ENCODE peak calls at places on chromosomes 5 and 9, in ten cellular contexts. I is natural killer cell, Q is COR-L47, X is neural crest cell, V is endothelial cell, P is ecto neural progenitor cell, N is osteocyte, O is PC-9, S is amniotic epithelial cell, D is activated T-cell treated with anti-CD3 and anti-CD28 coated beads for 1 hour. K is an unnamed sample.

GRCh38 chr5:139985733-139986132 is 57.4 kb downstream of the NRG2 start:
- DNase-seq in N (no peak), X (no peak), O (peak; percentile 82), S (peak; percentile 29), P (no peak), V (no peak), I (no peak), Q (no peak), D (no peak), K (no peak)

GRCh38 chr9:137227057-137227852 is at the start of gene RNF224:
- DNase-seq in P (peak; percentile 88), O (peak; percentile 88), S (peak; percentile 68), X (peak; percentile 81), I (peak; percentile 72), N (peak; percentile 91), Q (peak; percentile 75), D (peak; percentile 74), V (peak; percentile 84), K (peak; percentile 82)

GRCh38 chr9:38227061-38227540 is 158.1 kb upstream of the SHB start:
- DNase-seq in X (no peak), V (peak; percentile 35), Q (peak; percentile 87), N (peak; percentile 87), P (peak; percentile 69), I (peak; percentile 76), O (peak; percentile 96), D (peak; percentile 44), S (peak; percentile 84), K (peak; percentile 94)

GRCh38 chr5:138588013-138588788 is 13.0 kb upstream of the HSPA9 start:
- DNase-seq in S (no peak), O (peak; percentile 43), N (no peak), I (no peak), V (no peak), Q (no peak), P (no peak), D (no peak), X (no peak), K (no peak)

GRCh38 chr5:170151105-170151831 is 45.6 kb downstream of the FOXI1 start:
- DNase-seq in D (no peak), P (peak; percentile 45), V (no peak), O (peak; percentile 100), X (no peak), Q (no peak), I (no peak), S (peak; percentile 75), N (no peak), K (peak; percentile 91)

GRCh38 chr5:126868961-126869451 is 92.1 kb downstream of the LMNB1 start:
- DNase-seq in Q (peak; percentile 46), I (no peak), V (peak; percentile 19), X (peak; percentile 33), N (no peak), P (peak; percentile 61), O (no peak), D (no peak), S (no peak), K (no peak)

GRCh38 chr5:373710-374602 is 52.4 kb downstream of the AHRR start:
- DNase-seq in S (peak; percentile 41), N (peak; percentile 94), V (peak; percentile 39), D (peak; percentile 55), Q (peak; percentile 89), I (no peak), O (no peak), X (no peak), P (peak; percentile 52), K (peak; percentile 66)

GRCh38 chr5:66993882-66994281 is 202.7 kb downstream of the CD180 start:
- DNase-seq in X (no peak), P (no peak), O (no peak), N (no peak), V (no peak), I (no peak), S (no peak), D (no peak), Q (no peak), K (no peak)

GRCh38 chr5:174295736-174296481 is 250.4 kb downstream of the NSG2 start:
- DNase-seq in Q (no peak), D (no peak), S (no peak), O (no peak), N (peak; percentile 54), P (peak; percentile 32), I (no peak), V (no peak), X (no peak), K (no peak)

GRCh38 chr5:141783599-141784296 is 94.5 kb downstream of the PCDH1 start:
- DNase-seq in P (no peak), V (no peak), X (no peak), N (no peak), S (no peak), D (no peak), Q (peak; percentile 78), I (no peak), O (peak; percentile 41), K (no peak)

GRCh38 chr9:76912631-76913275 is 6.8 kb upstream of the PRUNE2 start:
- DNase-seq in P (no peak), I (no peak), X (no peak), O (peak; percentile 38), S (peak; percentile 76), V (no peak), Q (no peak), N (no peak), D (no peak), K (no peak)

GRCh38 chr9:75964431-75964830 is 74.0 kb downstream of the PCSK5 start:
- DNase-seq in V (no peak), Q (no peak), P (no peak), D (no peak), N (no peak), O (peak; percentile 99), S (no peak), I (no peak), X (no peak), K (no peak)

GRCh38 chr9:90645721-90646120 is 3.1 kb upstream of the DIRAS2 start:
- DNase-seq in D (no peak), P (no peak), O (no peak), I (no peak), Q (peak; percentile 16), X (no peak), N (no peak), S (no peak), V (no peak), K (no peak)

GRCh38 chr5:92337772-92338234 is 954.7 kb upstream of the ARRDC3 start:
- DNase-seq in V (no peak), Q (no peak), D (no peak), P (no peak), I (no peak), S (peak; percentile 89), N (no peak), O (peak; percentile 36), X (no peak), K (peak; percentile 36)

GRCh38 chr5:98443916-98444315 is 329.5 kb upstream of the RGMB start:
- DNase-seq in X (no peak), I (no peak), O (no peak), P (no peak), S (no peak), D (no peak), Q (no peak), V (no peak), N (no peak), K (no peak)